ENCODE peak calls at places on chromosomes 11 and 22, in six cellular contexts. T is ovary; E is body of pancreas; V is CD8-positive, alpha-beta T cell; P is psoas muscle; M is transverse colon. D is an unnamed sample. For H3K27me3, the result is how much of the 10 kb centered on the place peaks cover.

GRCh38 chr11:117723625-117724024 is 73.4 kb downstream of the DSCAML1 start:
- DNase-seq in T (no peak), E (no peak), V (no peak), P (no peak), M (peak), D (peak)

GRCh38 chr11:77557553-77557952 is 32.2 kb upstream of the AQP11 start:
- DNase-seq in T (no peak), E (no peak), V (no peak), P (no peak), M (no peak), D (peak)

GRCh38 chr22:30287626-30288413 is 1.5 kb downstream of the CASTOR1 start:
- DNase-seq in T (peak), E (peak), V (peak), P (peak), M (peak), D (peak)

GRCh38 chr11:102955624-102956023 is at the start of gene MMP13:
- DNase-seq in T (no peak), E (no peak), V (no peak), P (no peak), M (no peak), D (no peak)

GRCh38 chr22:44587004-44587793 is 89.2 kb upstream of the RTL6 start:
- DNase-seq in T (no peak), E (peak), V (no peak), P (peak), M (no peak), D (peak)

GRCh38 chr22:19805821-19806212 is 45.2 kb downstream of the TBX1 start:
- DNase-seq in T (peak), E (no peak), V (no peak), P (peak), M (peak), D (no peak)

GRCh38 chr11:70206977-70207376 is 3.9 kb downstream of the FADD start:
- DNase-seq in T (no peak), E (no peak), V (no peak), P (no peak), M (no peak), D (no peak)

GRCh38 chr22:40383905-40384304 is 13.5 kb downstream of the SGSM3 start:
- DNase-seq in T (peak), E (no peak), V (no peak), P (no peak), M (no peak), D (no peak)

GRCh38 chr11:28757725-28758515 is 649.7 kb downstream of the METTL15 start:
- DNase-seq in T (no peak), E (no peak), V (no peak), P (no peak), M (no peak), D (no peak)

GRCh38 chr11:20042025-20042639 is 118.1 kb downstream of the DBX1 start:
- DNase-seq in T (no peak), E (no peak), V (no peak), P (no peak), M (no peak), D (no peak)

GRCh38 chr11:64874308-64874707 is 4.1 kb downstream of the EHD1 start:
- DNase-seq in T (no peak), E (no peak), V (no peak), P (no peak), M (peak), D (no peak)

GRCh38 chr22:27212081-27212480 is 554.7 kb downstream of the MIAT start:
- DNase-seq in T (no peak), E (no peak), V (no peak), P (no peak), M (no peak), D (no peak)

GRCh38 chr11:120236169-120237107 is 3.5 kb upstream of the POU2F3 start:
- DNase-seq in T (no peak), E (no peak), V (no peak), P (no peak), M (no peak), D (no peak)

GRCh38 chr22:38131399-38131798 is 20.9 kb upstream of the BAIAP2L2 start:
- DNase-seq in T (no peak), E (no peak), V (no peak), P (no peak), M (no peak), D (no peak)

GRCh38 chr11:61613711-61614254 is 32.9 kb upstream of the SYT7 start:
- DNase-seq in T (no peak), E (no peak), V (no peak), P (no peak), M (no peak), D (no peak)

GRCh38 chr22:43159484-43160178 is 8.3 kb downstream of the TSPO start:
- DNase-seq in T (no peak), E (peak), V (no peak), P (peak), M (peak), D (peak)

GRCh38 chr11:121763526-121763925 is 310.8 kb upstream of the SORL1-AS1 start:
- DNase-seq in T (no peak), E (no peak), V (no peak), P (no peak), M (no peak), D (no peak)

GRCh38 chr22:40084246-40084645 is 89.5 kb downstream of the FAM83F start:
- DNase-seq in T (no peak), E (no peak), V (no peak), P (no peak), M (no peak), D (no peak)

GRCh38 chr11:122659676-122660571 is 4.4 kb downstream of the UBASH3B start:
- DNase-seq in T (no peak), E (no peak), V (no peak), P (no peak), M (no peak), D (no peak)

GRCh38 chr22:50171319-50171964 is 911 bp downstream of the PANX2 start:
- DNase-seq in T (no peak), E (no peak), V (no peak), P (no peak), M (no peak), D (peak)

GRCh38 chr22:45319319-45319675 is 9.6 kb downstream of the FAM118A start:
- DNase-seq in T (peak), E (no peak), V (no peak), P (peak), M (no peak), D (peak)

GRCh38 chr11:44870142-44870541 is 80.5 kb downstream of the TP53I11 start:
- DNase-seq in T (no peak), E (no peak), V (no peak), P (no peak), M (no peak), D (no peak)
- H3K27me3 ChIP-seq in T (under half), E (under half), V (under half), P (under half), M (under half), D (under half)

DNA sequence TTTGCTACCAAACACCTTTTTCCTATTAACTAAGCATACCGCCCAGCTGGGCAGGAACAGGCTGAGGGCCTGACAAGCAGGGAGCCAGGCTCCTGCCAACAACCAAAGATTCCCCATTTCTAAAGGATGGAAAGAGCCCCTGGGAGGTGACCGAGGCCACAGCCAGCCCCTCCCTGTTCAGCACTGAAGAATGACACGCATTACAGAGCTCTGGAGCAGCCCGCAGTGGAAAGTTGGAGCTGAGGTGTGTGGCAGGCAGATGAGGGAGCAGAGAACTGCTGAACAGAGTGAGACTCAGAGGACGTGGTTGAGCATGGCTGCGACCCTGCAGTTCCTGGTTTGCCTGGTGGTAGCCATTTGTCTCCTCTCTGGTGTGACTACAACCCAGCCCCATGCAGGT is at the start of gene FAM180B:
- DNase-seq in T (no peak), E (no peak), V (no peak), P (no peak), M (no peak), D (no peak)
- TF ChIP-seq CTCF in T (no peak), E (no peak), V (no peak), P (no peak), M (no peak), D (no peak)

DNA sequence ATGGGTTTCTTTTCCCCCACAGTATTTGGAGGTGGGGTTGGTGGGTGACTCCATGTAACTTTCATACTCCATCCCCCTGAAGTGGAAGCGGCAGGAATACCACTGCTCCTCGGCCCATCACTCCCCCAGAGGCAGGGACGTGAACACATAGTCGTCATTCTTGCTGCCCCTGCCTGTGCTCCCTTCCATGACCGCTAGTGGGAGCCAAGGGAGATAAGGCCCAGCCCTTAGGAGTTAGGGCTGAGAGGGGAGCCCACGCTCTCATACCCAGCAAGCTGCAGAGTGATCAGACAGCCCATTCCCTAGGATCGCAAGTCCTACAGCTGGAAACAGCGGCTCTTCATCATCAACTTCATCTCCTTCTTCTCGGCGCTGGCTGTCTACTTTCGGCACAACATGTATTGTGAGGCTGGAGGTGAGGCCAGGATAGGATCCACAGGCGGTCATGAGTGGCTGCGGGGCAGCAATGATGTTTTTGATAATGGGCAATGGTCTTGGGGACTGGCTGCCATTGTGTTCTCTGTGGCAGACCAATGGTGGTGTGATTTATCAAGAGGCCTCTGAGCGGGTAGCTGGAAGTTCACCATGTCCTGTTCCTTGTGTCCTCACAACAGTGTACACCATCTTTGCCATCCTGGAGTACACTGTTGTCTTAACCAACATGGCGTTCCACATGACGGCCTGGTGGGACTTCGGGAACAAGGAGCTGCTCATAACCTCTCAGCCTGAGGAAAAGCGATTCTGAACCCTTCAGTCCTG is 15.9 kb downstream of the RHOG start:
- DNase-seq in T (peak), E (peak), V (peak), P (peak), M (peak), D (peak)
- H3K4me3 ChIP-seq in T (no peak), E (no peak), V (no peak), P (no peak), M (no peak), D (no peak)

GRCh38 chr11:2095198-2095520 is 44.0 kb downstream of the IGF2 start:
- DNase-seq in T (peak), E (no peak), V (no peak), P (peak), M (no peak), D (no peak)
- H3K27me3 ChIP-seq in T (under half), E (under half), V (under half), P (under half), M (under half), D (under half)

DNA sequence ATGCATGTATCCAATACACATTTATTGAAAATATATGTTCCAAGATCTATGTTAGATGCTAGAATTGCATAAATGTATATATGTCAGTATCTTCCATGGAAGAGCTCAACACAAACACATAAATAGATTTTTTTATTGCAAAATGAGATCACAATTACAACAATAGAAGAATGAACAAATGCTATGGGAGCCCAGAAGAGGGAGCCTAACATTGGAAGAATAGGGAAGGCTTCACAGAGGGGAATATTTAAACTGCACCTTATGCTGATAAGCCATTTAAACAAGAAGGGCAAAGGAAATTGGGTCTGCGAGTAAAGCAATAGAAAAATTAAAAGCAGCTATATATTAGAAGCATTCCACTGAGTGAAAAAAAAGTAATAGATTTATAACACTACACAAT is 96.1 kb upstream of the LRRC55 start:
- DNase-seq in T (no peak), E (no peak), V (no peak), P (no peak), M (no peak), D (no peak)
- TF ChIP-seq CTCF in T (no peak), E (no peak), V (no peak), P (no peak), M (no peak), D (no peak)